ENCODE peak calls at places on chromosomes 5 and 9, in ten cellular contexts. One of them, this sample, is unnamed.

GRCh38 chr5:179292681-179293080 is 52.6 kb downstream of the ADAMTS2 start:
- DNase-seq in HFF-Myc: no peak
- DNase-seq in mucosa of descending colon: no peak
- DNase-seq in mammary epithelial cell: no peak
- DNase-seq in dorsolateral prefrontal cortex: no peak
- DNase-seq in lower lobe of right lung: no peak
- DNase-seq in right atrium auricular region: no peak
- DNase-seq in AG09309: no peak
- DNase-seq in fibroblast of pulmonary artery: no peak
- DNase-seq in fibroblast of lung: no peak
- DNase-seq in this sample: no peak

GRCh38 chr5:138000102-138000723 is 32.7 kb downstream of the FAM13B start:
- DNase-seq in HFF-Myc: no peak
- DNase-seq in mucosa of descending colon: no peak
- DNase-seq in mammary epithelial cell: peak
- DNase-seq in dorsolateral prefrontal cortex: no peak
- DNase-seq in lower lobe of right lung: no peak
- DNase-seq in right atrium auricular region: no peak
- DNase-seq in AG09309: no peak
- DNase-seq in fibroblast of pulmonary artery: peak
- DNase-seq in fibroblast of lung: peak
- DNase-seq in this sample: peak

GRCh38 chr9:110538621-110539020 is 40.9 kb downstream of the SVEP1 start:
- DNase-seq in HFF-Myc: no peak
- DNase-seq in mucosa of descending colon: no peak
- DNase-seq in mammary epithelial cell: no peak
- DNase-seq in dorsolateral prefrontal cortex: no peak
- DNase-seq in lower lobe of right lung: no peak
- DNase-seq in right atrium auricular region: no peak
- DNase-seq in AG09309: no peak
- DNase-seq in fibroblast of pulmonary artery: no peak
- DNase-seq in fibroblast of lung: no peak
- DNase-seq in this sample: no peak

GRCh38 chr5:57738306-57738705 is 255.7 kb upstream of the ACTBL2 start:
- DNase-seq in HFF-Myc: no peak
- DNase-seq in mucosa of descending colon: no peak
- DNase-seq in mammary epithelial cell: no peak
- DNase-seq in dorsolateral prefrontal cortex: no peak
- DNase-seq in lower lobe of right lung: no peak
- DNase-seq in right atrium auricular region: no peak
- DNase-seq in AG09309: no peak
- DNase-seq in fibroblast of pulmonary artery: no peak
- DNase-seq in fibroblast of lung: no peak
- DNase-seq in this sample: no peak

GRCh38 chr9:94511134-94511942 is 43.5 kb upstream of the PCAT7 start:
- DNase-seq in HFF-Myc: no peak
- DNase-seq in mucosa of descending colon: no peak
- DNase-seq in mammary epithelial cell: no peak
- DNase-seq in dorsolateral prefrontal cortex: no peak
- DNase-seq in lower lobe of right lung: no peak
- DNase-seq in right atrium auricular region: no peak
- DNase-seq in AG09309: no peak
- DNase-seq in fibroblast of pulmonary artery: peak
- DNase-seq in fibroblast of lung: peak
- DNase-seq in this sample: no peak

GRCh38 chr5:1508679-1509290 is 15.0 kb downstream of the LPCAT1 start:
- DNase-seq in HFF-Myc: no peak
- DNase-seq in mucosa of descending colon: no peak
- DNase-seq in mammary epithelial cell: no peak
- DNase-seq in dorsolateral prefrontal cortex: no peak
- DNase-seq in lower lobe of right lung: peak
- DNase-seq in right atrium auricular region: no peak
- DNase-seq in AG09309: no peak
- DNase-seq in fibroblast of pulmonary artery: no peak
- DNase-seq in fibroblast of lung: no peak
- DNase-seq in this sample: no peak

GRCh38 chr9:134323741-134324358 is 2.4 kb upstream of the RXRA start:
- DNase-seq in HFF-Myc: no peak
- DNase-seq in mucosa of descending colon: peak
- DNase-seq in mammary epithelial cell: peak
- DNase-seq in dorsolateral prefrontal cortex: no peak
- DNase-seq in lower lobe of right lung: peak
- DNase-seq in right atrium auricular region: no peak
- DNase-seq in AG09309: no peak
- DNase-seq in fibroblast of pulmonary artery: no peak
- DNase-seq in fibroblast of lung: peak
- DNase-seq in this sample: no peak

GRCh38 chr9:13027834-13028233 is 251.7 kb downstream of the MPDZ start:
- DNase-seq in HFF-Myc: peak
- DNase-seq in mucosa of descending colon: no peak
- DNase-seq in mammary epithelial cell: no peak
- DNase-seq in dorsolateral prefrontal cortex: no peak
- DNase-seq in lower lobe of right lung: no peak
- DNase-seq in right atrium auricular region: no peak
- DNase-seq in AG09309: no peak
- DNase-seq in fibroblast of pulmonary artery: peak
- DNase-seq in fibroblast of lung: no peak
- DNase-seq in this sample: no peak

GRCh38 chr9:76654575-76654974 is 109.7 kb upstream of the PCA3 start:
- DNase-seq in HFF-Myc: peak
- DNase-seq in mucosa of descending colon: no peak
- DNase-seq in mammary epithelial cell: peak
- DNase-seq in dorsolateral prefrontal cortex: no peak
- DNase-seq in lower lobe of right lung: no peak
- DNase-seq in right atrium auricular region: no peak
- DNase-seq in AG09309: peak
- DNase-seq in fibroblast of pulmonary artery: peak
- DNase-seq in fibroblast of lung: peak
- DNase-seq in this sample: no peak

GRCh38 chr5:89847743-89848142 is 561.8 kb downstream of the CETN3 start:
- DNase-seq in HFF-Myc: no peak
- DNase-seq in mucosa of descending colon: no peak
- DNase-seq in mammary epithelial cell: peak
- DNase-seq in dorsolateral prefrontal cortex: no peak
- DNase-seq in lower lobe of right lung: no peak
- DNase-seq in right atrium auricular region: no peak
- DNase-seq in AG09309: no peak
- DNase-seq in fibroblast of pulmonary artery: no peak
- DNase-seq in fibroblast of lung: peak
- DNase-seq in this sample: no peak

GRCh38 chr5:6595405-6595804 is 37.4 kb downstream of the NSUN2 start:
- DNase-seq in HFF-Myc: no peak
- DNase-seq in mucosa of descending colon: no peak
- DNase-seq in mammary epithelial cell: no peak
- DNase-seq in dorsolateral prefrontal cortex: no peak
- DNase-seq in lower lobe of right lung: no peak
- DNase-seq in right atrium auricular region: peak
- DNase-seq in AG09309: no peak
- DNase-seq in fibroblast of pulmonary artery: no peak
- DNase-seq in fibroblast of lung: no peak
- DNase-seq in this sample: no peak

GRCh38 chr5:88944751-88945507 is 61.9 kb upstream of the MEF2C start:
- DNase-seq in HFF-Myc: peak
- DNase-seq in mucosa of descending colon: no peak
- DNase-seq in mammary epithelial cell: no peak
- DNase-seq in dorsolateral prefrontal cortex: no peak
- DNase-seq in lower lobe of right lung: no peak
- DNase-seq in right atrium auricular region: no peak
- DNase-seq in AG09309: no peak
- DNase-seq in fibroblast of pulmonary artery: peak
- DNase-seq in fibroblast of lung: peak
- DNase-seq in this sample: no peak

GRCh38 chr9:88645869-88646204 is 110.9 kb downstream of the NXNL2 start:
- DNase-seq in HFF-Myc: no peak
- DNase-seq in mucosa of descending colon: no peak
- DNase-seq in mammary epithelial cell: no peak
- DNase-seq in dorsolateral prefrontal cortex: no peak
- DNase-seq in lower lobe of right lung: no peak
- DNase-seq in right atrium auricular region: no peak
- DNase-seq in AG09309: no peak
- DNase-seq in fibroblast of pulmonary artery: no peak
- DNase-seq in fibroblast of lung: peak
- DNase-seq in this sample: no peak

GRCh38 chr5:1144638-1145396 is 33.0 kb upstream of the SLC12A7 start:
- DNase-seq in HFF-Myc: no peak
- DNase-seq in mucosa of descending colon: no peak
- DNase-seq in mammary epithelial cell: no peak
- DNase-seq in dorsolateral prefrontal cortex: no peak
- DNase-seq in lower lobe of right lung: no peak
- DNase-seq in right atrium auricular region: no peak
- DNase-seq in AG09309: no peak
- DNase-seq in fibroblast of pulmonary artery: no peak
- DNase-seq in fibroblast of lung: no peak
- DNase-seq in this sample: no peak

GRCh38 chr9:69193685-69194032 is 19.6 kb downstream of the TJP2 start:
- DNase-seq in HFF-Myc: no peak
- DNase-seq in mucosa of descending colon: no peak
- DNase-seq in mammary epithelial cell: no peak
- DNase-seq in dorsolateral prefrontal cortex: no peak
- DNase-seq in lower lobe of right lung: no peak
- DNase-seq in right atrium auricular region: no peak
- DNase-seq in AG09309: no peak
- DNase-seq in fibroblast of pulmonary artery: no peak
- DNase-seq in fibroblast of lung: no peak
- DNase-seq in this sample: no peak

GRCh38 chr9:1869843-1870242 is 145.3 kb upstream of the SMARCA2 start:
- DNase-seq in HFF-Myc: no peak
- DNase-seq in mucosa of descending colon: peak
- DNase-seq in mammary epithelial cell: peak
- DNase-seq in dorsolateral prefrontal cortex: no peak
- DNase-seq in lower lobe of right lung: no peak
- DNase-seq in right atrium auricular region: no peak
- DNase-seq in AG09309: no peak
- DNase-seq in fibroblast of pulmonary artery: peak
- DNase-seq in fibroblast of lung: no peak
- DNase-seq in this sample: peak
- TF ChIP-seq CTCF in HFF-Myc: peak
- TF ChIP-seq CTCF in mucosa of descending colon: peak
- TF ChIP-seq CTCF in mammary epithelial cell: peak
- TF ChIP-seq CTCF in dorsolateral prefrontal cortex: peak
- TF ChIP-seq CTCF in lower lobe of right lung: peak
- TF ChIP-seq CTCF in right atrium auricular region: no peak
- TF ChIP-seq CTCF in AG09309: peak
- TF ChIP-seq CTCF in fibroblast of pulmonary artery: peak
- TF ChIP-seq CTCF in fibroblast of lung: peak
- TF ChIP-seq CTCF in this sample: peak

DNA sequence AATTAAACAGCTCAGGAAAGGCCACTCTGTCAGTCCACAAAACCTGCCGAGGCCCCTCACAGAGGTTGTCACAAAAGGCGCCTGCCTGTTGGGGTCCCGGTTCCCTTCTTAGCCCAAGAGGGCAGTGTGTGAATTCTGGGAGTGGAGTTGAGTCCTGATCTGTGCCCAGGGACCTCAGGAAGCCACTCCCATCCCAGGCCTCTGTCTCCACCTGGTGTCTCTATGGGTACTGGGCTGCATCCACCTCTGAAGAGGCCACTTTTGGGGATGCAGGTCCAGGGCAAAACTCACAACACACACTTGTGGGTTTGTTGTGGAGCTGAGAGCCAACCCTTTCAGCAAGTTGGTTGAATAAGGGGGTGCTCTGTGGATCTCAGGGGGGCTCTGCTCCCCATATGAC is 74.3 kb upstream of the STXBP1 start:
- DNase-seq in HFF-Myc: no peak
- DNase-seq in mucosa of descending colon: no peak
- DNase-seq in mammary epithelial cell: no peak
- DNase-seq in dorsolateral prefrontal cortex: no peak
- DNase-seq in lower lobe of right lung: no peak
- DNase-seq in right atrium auricular region: no peak
- DNase-seq in AG09309: no peak
- DNase-seq in fibroblast of pulmonary artery: no peak
- DNase-seq in fibroblast of lung: no peak
- DNase-seq in this sample: no peak
- TF ChIP-seq CTCF in HFF-Myc: peak
- TF ChIP-seq CTCF in mucosa of descending colon: no peak
- TF ChIP-seq CTCF in mammary epithelial cell: peak
- TF ChIP-seq CTCF in dorsolateral prefrontal cortex: no peak
- TF ChIP-seq CTCF in lower lobe of right lung: no peak
- TF ChIP-seq CTCF in right atrium auricular region: no peak
- TF ChIP-seq CTCF in AG09309: peak
- TF ChIP-seq CTCF in fibroblast of pulmonary artery: peak
- TF ChIP-seq CTCF in fibroblast of lung: peak
- TF ChIP-seq CTCF in this sample: no peak

DNA sequence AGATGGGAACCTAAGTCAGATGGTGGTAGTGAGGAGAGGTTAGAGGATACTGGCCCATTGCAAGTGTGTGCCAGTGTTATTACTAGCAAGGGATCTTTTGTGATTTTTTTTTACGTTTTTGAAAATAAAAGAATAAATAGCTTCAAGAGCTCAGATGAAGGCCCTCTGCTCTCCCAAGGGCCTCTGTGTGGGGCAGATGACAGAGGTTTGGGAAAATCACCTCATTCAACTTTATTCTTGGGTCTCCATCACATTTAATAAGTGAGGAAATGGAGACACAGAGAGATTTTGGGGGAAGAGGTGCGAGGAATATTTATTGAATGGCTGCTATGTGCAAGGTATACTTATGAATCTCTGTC is 10.1 kb upstream of the TRAF1 start:
- DNase-seq in HFF-Myc: no peak
- DNase-seq in mucosa of descending colon: no peak
- DNase-seq in mammary epithelial cell: no peak
- DNase-seq in dorsolateral prefrontal cortex: no peak
- DNase-seq in lower lobe of right lung: no peak
- DNase-seq in right atrium auricular region: no peak
- DNase-seq in AG09309: no peak
- DNase-seq in fibroblast of pulmonary artery: no peak
- DNase-seq in fibroblast of lung: no peak
- DNase-seq in this sample: no peak
- TF ChIP-seq CTCF in HFF-Myc: no peak
- TF ChIP-seq CTCF in mucosa of descending colon: no peak
- TF ChIP-seq CTCF in mammary epithelial cell: no peak
- TF ChIP-seq CTCF in dorsolateral prefrontal cortex: peak
- TF ChIP-seq CTCF in lower lobe of right lung: peak
- TF ChIP-seq CTCF in right atrium auricular region: no peak
- TF ChIP-seq CTCF in AG09309: no peak
- TF ChIP-seq CTCF in fibroblast of pulmonary artery: no peak
- TF ChIP-seq CTCF in fibroblast of lung: no peak
- TF ChIP-seq CTCF in this sample: no peak

DNA sequence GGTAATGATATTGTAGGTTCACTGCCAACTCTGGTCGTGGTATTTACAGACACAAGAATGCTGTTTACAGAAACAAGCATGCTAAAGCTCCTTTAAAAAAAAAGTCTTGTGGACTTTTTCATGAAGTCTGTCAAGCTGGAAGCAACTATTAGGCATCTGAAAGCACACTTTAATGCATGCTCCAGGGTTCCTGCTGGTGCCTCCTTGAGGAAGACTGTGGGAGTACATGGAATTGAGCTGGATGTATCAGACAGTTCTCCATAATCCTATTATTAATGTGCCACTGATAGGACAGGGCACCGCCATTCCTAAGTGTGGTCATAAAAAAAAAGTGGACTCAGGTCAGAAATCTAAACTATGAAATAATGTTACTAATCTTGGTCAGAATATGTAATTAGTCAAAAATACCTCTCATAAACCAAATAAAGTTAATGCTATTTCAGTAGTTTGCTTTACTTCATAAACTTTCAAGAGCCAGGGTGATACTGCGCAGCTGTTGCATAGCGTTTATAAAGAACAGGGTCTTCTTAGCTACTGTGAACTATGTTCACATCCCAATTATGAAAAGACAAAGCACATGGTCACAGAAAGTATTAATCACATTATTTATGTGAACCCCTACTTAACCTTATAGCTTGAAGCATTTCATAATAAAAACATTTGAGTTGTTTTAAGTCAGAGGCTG is 390.8 kb upstream of the PTGER4 start:
- DNase-seq in HFF-Myc: no peak
- DNase-seq in mucosa of descending colon: peak
- DNase-seq in mammary epithelial cell: no peak
- DNase-seq in dorsolateral prefrontal cortex: no peak
- DNase-seq in lower lobe of right lung: no peak
- DNase-seq in right atrium auricular region: no peak
- DNase-seq in AG09309: no peak
- DNase-seq in fibroblast of pulmonary artery: no peak
- DNase-seq in fibroblast of lung: no peak
- DNase-seq in this sample: no peak
- TF ChIP-seq CTCF in HFF-Myc: peak
- TF ChIP-seq CTCF in mucosa of descending colon: no peak
- TF ChIP-seq CTCF in mammary epithelial cell: peak
- TF ChIP-seq CTCF in dorsolateral prefrontal cortex: no peak
- TF ChIP-seq CTCF in lower lobe of right lung: no peak
- TF ChIP-seq CTCF in right atrium auricular region: no peak
- TF ChIP-seq CTCF in AG09309: no peak
- TF ChIP-seq CTCF in fibroblast of pulmonary artery: no peak
- TF ChIP-seq CTCF in fibroblast of lung: no peak
- TF ChIP-seq CTCF in this sample: no peak